ENCODE peak calls at places on chromosomes 4 and X, in six cellular contexts. One of them, this sample, is unnamed.

GRCh38 chrX:116379854-116380253 is 56.6 kb upstream of the SLC6A14 start:
- DNase-seq in effector memory CD4-positive, alpha-beta T cell: no peak
- DNase-seq in epithelial cell of proximal tubule: no peak
- DNase-seq in BE2C: no peak
- DNase-seq in RKO: no peak
- DNase-seq in Karpas-422: no peak
- DNase-seq in this sample: no peak

GRCh38 chr4:3290889-3291321 is 1.9 kb upstream of the RGS12 start:
- DNase-seq in RKO: no peak
- DNase-seq in BE2C: no peak
- DNase-seq in Karpas-422: no peak
- DNase-seq in epithelial cell of proximal tubule: no peak
- DNase-seq in effector memory CD4-positive, alpha-beta T cell: no peak
- DNase-seq in this sample: no peak

GRCh38 chr4:128388352-128388630 is 100.7 kb upstream of the PGRMC2 start:
- DNase-seq in epithelial cell of proximal tubule: no peak
- DNase-seq in BE2C: no peak
- DNase-seq in RKO: no peak
- DNase-seq in Karpas-422: no peak
- DNase-seq in effector memory CD4-positive, alpha-beta T cell: no peak
- DNase-seq in this sample: no peak

GRCh38 chrX:23797371-23798128 is 14.6 kb downstream of the SAT1 start:
- DNase-seq in BE2C: no peak
- DNase-seq in RKO: no peak
- DNase-seq in Karpas-422: no peak
- DNase-seq in epithelial cell of proximal tubule: no peak
- DNase-seq in effector memory CD4-positive, alpha-beta T cell: no peak
- DNase-seq in this sample: no peak

GRCh38 chrX:103464774-103465117 is 54.5 kb downstream of the RAB40A start:
- DNase-seq in Karpas-422: peak; percentile 93
- DNase-seq in RKO: peak; percentile 74
- DNase-seq in effector memory CD4-positive, alpha-beta T cell: peak; percentile 56
- DNase-seq in BE2C: peak; percentile 58
- DNase-seq in epithelial cell of proximal tubule: no peak
- DNase-seq in this sample: peak; percentile 56

GRCh38 chr4:177441061-177441802 is 1.0 kb downstream of the AGA start:
- DNase-seq in BE2C: peak; percentile 15
- DNase-seq in Karpas-422: peak; percentile 54
- DNase-seq in epithelial cell of proximal tubule: no peak
- DNase-seq in effector memory CD4-positive, alpha-beta T cell: no peak
- DNase-seq in RKO: peak; percentile 81
- DNase-seq in this sample: peak; percentile 74

GRCh38 chr4:119040711-119041185 is 94.9 kb upstream of the MYOZ2 start:
- DNase-seq in BE2C: no peak
- DNase-seq in Karpas-422: no peak
- DNase-seq in effector memory CD4-positive, alpha-beta T cell: no peak
- DNase-seq in epithelial cell of proximal tubule: peak; percentile 47
- DNase-seq in RKO: no peak
- DNase-seq in this sample: no peak

GRCh38 chr4:89324671-89325070 is 17.1 kb upstream of the GPRIN3 start:
- DNase-seq in BE2C: no peak
- DNase-seq in effector memory CD4-positive, alpha-beta T cell: no peak
- DNase-seq in Karpas-422: peak; percentile 90
- DNase-seq in epithelial cell of proximal tubule: peak; percentile 90
- DNase-seq in RKO: no peak
- DNase-seq in this sample: no peak

GRCh38 chrX:107272431-107272921 is 66.1 kb downstream of the DNAAF6 start:
- DNase-seq in RKO: no peak
- DNase-seq in effector memory CD4-positive, alpha-beta T cell: no peak
- DNase-seq in BE2C: no peak
- DNase-seq in epithelial cell of proximal tubule: no peak
- DNase-seq in Karpas-422: no peak
- DNase-seq in this sample: peak; percentile 1

GRCh38 chr4:15585331-15585730 is 69.8 kb downstream of the FBXL5 start:
- DNase-seq in BE2C: no peak
- DNase-seq in RKO: no peak
- DNase-seq in epithelial cell of proximal tubule: no peak
- DNase-seq in Karpas-422: no peak
- DNase-seq in effector memory CD4-positive, alpha-beta T cell: no peak
- DNase-seq in this sample: no peak

GRCh38 chr4:122065149-122065548 is 87.0 kb upstream of the BLTP1 start:
- DNase-seq in Karpas-422: no peak
- DNase-seq in RKO: no peak
- DNase-seq in BE2C: no peak
- DNase-seq in epithelial cell of proximal tubule: no peak
- DNase-seq in effector memory CD4-positive, alpha-beta T cell: no peak
- DNase-seq in this sample: no peak

GRCh38 chrX:31420302-31420701 is 348.5 kb upstream of the FTHL17 start:
- DNase-seq in Karpas-422: no peak
- DNase-seq in effector memory CD4-positive, alpha-beta T cell: no peak
- DNase-seq in epithelial cell of proximal tubule: no peak
- DNase-seq in BE2C: no peak
- DNase-seq in RKO: no peak
- DNase-seq in this sample: no peak

GRCh38 chrX:40663880-40664630 is 16.7 kb upstream of the CXorf38 start:
- DNase-seq in epithelial cell of proximal tubule: no peak
- DNase-seq in Karpas-422: no peak
- DNase-seq in effector memory CD4-positive, alpha-beta T cell: no peak
- DNase-seq in RKO: no peak
- DNase-seq in BE2C: peak; percentile 22
- DNase-seq in this sample: no peak

GRCh38 chr4:72809208-72809607 is 240.2 kb upstream of the ADAMTS3 start:
- DNase-seq in effector memory CD4-positive, alpha-beta T cell: no peak
- DNase-seq in Karpas-422: no peak
- DNase-seq in BE2C: no peak
- DNase-seq in epithelial cell of proximal tubule: no peak
- DNase-seq in RKO: no peak
- DNase-seq in this sample: no peak

GRCh38 chr4:39614487-39615162 is 24.0 kb downstream of the SMIM14 start:
- DNase-seq in effector memory CD4-positive, alpha-beta T cell: no peak
- DNase-seq in BE2C: no peak
- DNase-seq in RKO: no peak
- DNase-seq in Karpas-422: no peak
- DNase-seq in epithelial cell of proximal tubule: no peak
- DNase-seq in this sample: no peak

GRCh38 chr4:2135083-2135482 is 76.0 kb downstream of the NAT8L start:
- DNase-seq in RKO: no peak
- DNase-seq in Karpas-422: no peak
- DNase-seq in epithelial cell of proximal tubule: no peak
- DNase-seq in BE2C: no peak
- DNase-seq in effector memory CD4-positive, alpha-beta T cell: no peak
- DNase-seq in this sample: no peak

GRCh38 chr4:36255575-36255974 is 11.3 kb upstream of the ARAP2 start:
- DNase-seq in effector memory CD4-positive, alpha-beta T cell: peak; percentile 49
- DNase-seq in Karpas-422: no peak
- DNase-seq in RKO: no peak
- DNase-seq in epithelial cell of proximal tubule: no peak
- DNase-seq in BE2C: no peak
- DNase-seq in this sample: peak; percentile 59

GRCh38 chr4:163566257-163566656 is 71.8 kb downstream of the TMA16 start:
- DNase-seq in epithelial cell of proximal tubule: no peak
- DNase-seq in Karpas-422: no peak
- DNase-seq in RKO: no peak
- DNase-seq in effector memory CD4-positive, alpha-beta T cell: no peak
- DNase-seq in BE2C: no peak
- DNase-seq in this sample: no peak

GRCh38 chr4:122577808-122578781 is 42.8 kb downstream of the IL21 start:
- DNase-seq in RKO: peak; percentile 62
- DNase-seq in effector memory CD4-positive, alpha-beta T cell: peak; percentile 48
- DNase-seq in epithelial cell of proximal tubule: no peak
- DNase-seq in Karpas-422: peak; percentile 93
- DNase-seq in BE2C: peak; percentile 57
- DNase-seq in this sample: peak; percentile 58